ENCODE peak calls at places on chromosome X, in six cellular contexts. L is CD8-positive, alpha-beta T cell; D is GM23338; K is transverse colon; E is cardiac muscle cell; S is H9. N is an unnamed sample.

GRCh38 chrX:13906103-13906502 is 89.2 kb upstream of the GPM6B start:
- DNase-seq in E (no peak), L (no peak), K (no peak), D (no peak), S (no peak), N (no peak)

GRCh38 chrX:46580613-46581012 is 7.0 kb downstream of the CHST7 start:
- DNase-seq in D (no peak), K (no peak), L (no peak), S (no peak), E (no peak), N (no peak)

GRCh38 chrX:150934453-150934852 is 36.0 kb upstream of the CD99L2 start:
- DNase-seq in E (no peak), D (peak), L (no peak), K (peak), S (peak), N (peak)

GRCh38 chrX:12901486-12901885 is 4.9 kb upstream of the TLR8 start:
- DNase-seq in E (peak), L (peak), D (peak), K (peak), S (peak), N (no peak)

GRCh38 chrX:103628386-103629290 is at the start of gene TCEAL1:
- DNase-seq in E (peak), K (peak), S (peak), D (peak), L (peak), N (no peak)

GRCh38 chrX:10125248-10125615 is 31.5 kb upstream of the CLCN4 start:
- DNase-seq in L (no peak), S (no peak), E (no peak), K (no peak), D (no peak), N (no peak)

GRCh38 chrX:133053854-133054565 is 42.9 kb downstream of the USP26 start:
- DNase-seq in L (no peak), K (no peak), E (no peak), S (no peak), D (peak), N (no peak)

GRCh38 chrX:81489987-81490386 is 288.1 kb downstream of the SH3BGRL start:
- DNase-seq in D (peak), K (no peak), L (no peak), S (no peak), E (peak), N (no peak)

GRCh38 chrX:110600745-110601310 is 194.8 kb downstream of the CHRDL1 start:
- DNase-seq in K (no peak), D (no peak), L (no peak), E (no peak), S (no peak), N (no peak)

GRCh38 chrX:2767631-2768455 is 16.0 kb downstream of the XG start:
- DNase-seq in L (no peak), D (peak), K (peak), E (no peak), S (peak), N (peak)

GRCh38 chrX:105307762-105308161 is 87.3 kb upstream of the TEX13A start:
- DNase-seq in D (no peak), S (no peak), K (no peak), E (no peak), L (no peak), N (peak)

GRCh38 chrX:84729809-84730208 is 227.6 kb upstream of the HDX start:
- DNase-seq in K (no peak), S (peak), E (peak), D (peak), L (no peak), N (peak)

GRCh38 chrX:41276661-41277506 is 57.1 kb upstream of the DDX3X start:
- DNase-seq in S (peak), K (no peak), L (no peak), D (peak), E (no peak), N (no peak)

GRCh38 chrX:115709039-115709438 is 148.1 kb downstream of the PLS3 start:
- DNase-seq in K (no peak), L (no peak), E (no peak), D (no peak), S (no peak), N (no peak)

GRCh38 chrX:38215141-38215540 is 5.5 kb downstream of the SRPX start:
- DNase-seq in D (no peak), E (no peak), L (no peak), S (no peak), K (no peak), N (peak)

GRCh38 chrX:24184018-24184417 is 34.5 kb downstream of the ZFX start:
- DNase-seq in K (no peak), S (no peak), D (no peak), L (no peak), E (no peak), N (no peak)

DNA sequence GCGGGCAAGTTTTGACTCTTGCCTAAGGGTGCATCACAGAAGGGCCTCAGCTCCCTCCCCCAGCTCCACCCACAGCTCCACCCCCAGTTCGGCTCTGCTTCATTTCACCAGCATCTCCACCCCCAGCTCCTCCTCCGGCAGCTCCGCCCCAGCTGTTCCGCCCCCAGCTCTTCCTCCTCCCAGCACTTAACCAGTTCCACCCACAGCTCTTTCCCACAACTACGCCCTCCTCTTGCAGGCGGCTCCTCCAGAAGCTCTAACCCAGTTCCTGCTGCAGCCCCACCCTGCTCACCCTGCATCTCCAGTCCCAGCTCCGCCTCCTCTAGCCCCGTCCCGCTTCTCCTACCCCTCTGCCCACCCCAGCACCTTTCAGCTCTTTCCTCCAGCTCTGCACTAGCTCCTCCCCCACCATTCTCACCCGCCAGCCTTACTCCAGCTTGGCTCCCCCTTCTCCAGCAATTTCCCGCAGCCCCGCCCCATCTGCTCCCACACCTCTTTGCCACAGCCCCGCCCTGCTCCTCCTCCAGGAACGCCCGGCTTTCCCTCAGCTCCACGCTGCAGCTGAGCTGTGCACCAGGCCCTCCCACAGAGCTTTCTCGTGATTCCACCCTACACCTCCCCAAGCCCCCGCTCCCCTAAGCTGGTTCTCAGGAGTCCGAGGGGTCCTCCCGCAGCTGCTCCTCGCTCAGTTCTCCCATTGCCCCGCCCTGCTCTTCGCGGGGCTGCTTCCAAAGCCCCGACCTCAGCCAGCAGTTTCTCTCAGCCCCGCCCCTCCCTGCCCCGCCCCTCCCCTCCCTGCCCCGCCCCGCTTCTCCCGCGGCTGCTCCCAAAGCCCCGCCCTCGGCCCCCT is 1.3 kb upstream of the EOLA1 start:
- DNase-seq in K (peak), S (peak), L (peak), E (peak), D (peak), N (peak)
- H3K27ac ChIP-seq in K (peak), S (no peak), L (peak), E (peak), D (no peak), N (peak)

GRCh38 chrX:36957425-36958328 is 50.5 kb upstream of the FAM47C start:
- DNase-seq in E (peak), S (peak), K (peak), D (peak), L (no peak), N (no peak)
- TF ChIP-seq CTCF in E (peak), S (peak), K (no peak), D (peak), L (no peak), N (peak)

GRCh38 chrX:70432936-70433847 is 10.1 kb downstream of the GDPD2 start:
- DNase-seq in E (no peak), D (no peak), K (no peak), L (no peak), S (no peak), N (no peak)
- H3K27ac ChIP-seq in E (no peak), D (no peak), K (peak), L (no peak), S (no peak), N (no peak)

GRCh38 chrX:134753185-134754008 is 95.1 kb upstream of the PLAC1 start:
- DNase-seq in K (no peak), E (no peak), S (no peak), L (no peak), D (no peak), N (peak)
- TF ChIP-seq CTCF in K (no peak), E (peak), S (peak), L (no peak), D (peak), N (peak)

GRCh38 chrX:154800508-154801207 is 4.6 kb downstream of the MPP1 start:
- DNase-seq in K (no peak), L (no peak), S (no peak), D (no peak), E (no peak), N (no peak)
- H3K27ac ChIP-seq in K (peak), L (no peak), S (no peak), D (no peak), E (no peak), N (no peak)

GRCh38 chrX:152070186-152070585 is 68.2 kb downstream of the MAGEA10 start:
- DNase-seq in K (no peak), E (no peak), D (no peak), L (no peak), S (no peak), N (peak)
- TF ChIP-seq CTCF in K (no peak), E (no peak), D (no peak), L (no peak), S (no peak), N (no peak)

DNA sequence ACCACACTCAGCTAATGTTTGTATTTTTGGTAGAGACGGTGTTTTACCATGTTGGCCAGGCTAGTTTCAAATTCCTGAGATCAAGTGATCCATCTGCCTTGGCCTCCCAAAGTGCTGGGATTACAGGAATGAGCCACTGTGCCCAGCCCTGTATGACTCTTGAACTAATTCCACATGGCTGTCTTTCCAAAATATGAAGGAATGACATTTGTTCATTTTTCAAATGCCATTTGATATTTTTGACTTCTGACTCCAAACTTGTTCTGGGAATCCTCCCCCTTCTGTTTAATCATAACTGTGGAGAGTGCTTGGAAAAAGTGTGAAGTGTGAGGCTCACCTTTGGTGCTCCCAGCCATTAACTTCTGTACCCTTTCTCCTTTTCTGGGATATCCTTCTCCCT is 119.2 kb downstream of the NHS start:
- DNase-seq in S (no peak), D (no peak), K (no peak), E (no peak), L (no peak), N (no peak)
- H3K27ac ChIP-seq in S (no peak), D (no peak), K (no peak), E (no peak), L (no peak), N (no peak)

N was measured in foreskin keratinocyte.